ENCODE peak calls at places on chromosomes 13 and 19, in ten cellular contexts. W is neuronal stem cell, X is HL-60, B is retinal pigment epithelial cell, P is heart left ventricle, Z is fibroblast of pulmonary artery, C is PC-9, D is cardiac muscle cell, Y is gastrocnemius medialis, U is esophagus squamous epithelium. N is an unnamed sample.

GRCh38 chr19:45304141-45304926 is 18.3 kb downstream of the CKM start:
- DNase-seq in X (no peak), Y (no peak), C (no peak), D (no peak), Z (no peak), U (no peak), W (no peak), P (no peak), B (no peak), N (no peak)

GRCh38 chr13:112871742-112872141 is 97.3 kb upstream of the MCF2L start:
- DNase-seq in X (no peak), D (no peak), Z (no peak), U (no peak), Y (no peak), B (no peak), W (no peak), P (no peak), C (no peak), N (no peak)

GRCh38 chr19:5627395-5627904 is 4.6 kb downstream of the SAFB start:
- DNase-seq in X (peak; percentile 97), B (peak; percentile 23), P (peak; percentile 53), W (no peak), Y (peak; percentile 55), Z (no peak), U (no peak), C (no peak), D (no peak), N (no peak)

GRCh38 chr13:103297083-103297482 is 230.9 kb upstream of the SLC10A2 start:
- DNase-seq in W (no peak), D (no peak), C (no peak), X (no peak), Y (no peak), U (no peak), P (no peak), Z (no peak), B (no peak), N (no peak)

GRCh38 chr13:28831117-28831516 is 11.0 kb downstream of the MTUS2 start:
- DNase-seq in P (no peak), B (no peak), W (no peak), Z (no peak), U (no peak), D (no peak), C (no peak), X (no peak), Y (no peak), N (no peak)

GRCh38 chr13:32897296-32897695 is 118.9 kb upstream of the KL start:
- DNase-seq in Y (no peak), C (no peak), Z (no peak), W (no peak), P (no peak), D (no peak), B (no peak), X (no peak), U (no peak), N (no peak)

GRCh38 chr13:25232937-25233515 is 54.3 kb downstream of the MTMR6 start:
- DNase-seq in U (no peak), B (peak; percentile 12), W (no peak), Y (no peak), Z (peak; percentile 57), P (no peak), C (no peak), X (no peak), D (peak; percentile 53), N (peak; percentile 2)

GRCh38 chr13:98495627-98496238 is 81.2 kb downstream of the STK24 start:
- DNase-seq in C (no peak), Y (no peak), D (no peak), U (no peak), W (no peak), P (no peak), X (no peak), B (no peak), Z (no peak), N (no peak)

DNA sequence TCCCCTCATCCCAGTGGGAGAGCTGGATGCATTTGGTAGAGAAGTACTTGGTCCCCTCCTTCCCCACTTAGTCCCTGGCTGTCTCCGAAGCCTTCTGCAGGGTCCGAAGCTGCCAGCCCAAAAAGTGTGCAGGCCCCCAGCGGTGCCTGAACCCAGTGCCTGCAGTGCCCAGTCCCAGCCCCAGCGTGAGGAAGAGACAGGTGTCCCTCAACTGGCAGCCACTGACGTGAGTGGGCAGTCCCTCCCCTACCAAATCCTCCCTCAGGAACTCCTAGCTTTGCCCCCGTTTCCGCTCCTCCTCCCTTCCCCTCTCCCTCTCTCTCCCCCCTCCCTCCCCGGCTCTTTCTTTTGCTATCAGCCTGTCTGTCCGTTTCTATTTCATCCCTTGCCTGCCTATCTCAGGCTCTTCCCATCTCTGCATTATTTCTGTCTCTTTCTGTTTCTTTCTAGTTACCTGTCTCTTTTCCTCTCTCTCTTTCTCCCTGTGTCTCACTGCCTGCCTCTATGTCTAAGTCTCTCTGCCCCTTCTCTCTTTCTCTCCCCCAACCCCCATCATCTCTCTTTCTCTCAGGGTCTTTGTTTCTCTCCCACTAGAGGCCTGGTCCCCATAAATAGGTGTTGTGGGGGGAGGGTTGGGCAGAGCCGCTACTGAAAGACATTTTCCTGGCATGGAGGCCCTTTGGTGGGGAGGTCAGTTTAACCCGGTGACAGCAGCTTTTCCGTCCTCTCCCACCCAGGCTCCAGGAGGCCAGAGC is 1.7 kb upstream of the LTBP4 start:
- DNase-seq in Y (no peak), W (no peak), B (no peak), Z (no peak), U (no peak), D (no peak), X (no peak), C (no peak), P (no peak), N (no peak)
- H3K4me3 ChIP-seq in Y (peak overlapping the region; percentile 15), W (no peak overlapping the region), B (no peak overlapping the region), Z (peak overlapping the region; percentile 21), U (peak overlapping the region; percentile 17), D (no peak overlapping the region), X (no peak overlapping the region), C (no peak overlapping the region), P (peak overlapping the region; percentile 62), N (no peak overlapping the region)

GRCh38 chr19:56476671-56477428 is at the start of gene ZNF667:
- DNase-seq in C (no peak), W (peak; percentile 14), P (peak; percentile 19), Y (no peak), X (peak; percentile 74), U (no peak), B (peak; percentile 66), Z (peak; percentile 41), D (peak; percentile 31), N (no peak)

GRCh38 chr19:56476093-56476492 is 1.1 kb downstream of the ZNF667 start:
- DNase-seq in Y (no peak), W (no peak), B (no peak), P (no peak), Z (no peak), D (no peak), U (no peak), X (no peak), C (no peak), N (no peak)

DNA sequence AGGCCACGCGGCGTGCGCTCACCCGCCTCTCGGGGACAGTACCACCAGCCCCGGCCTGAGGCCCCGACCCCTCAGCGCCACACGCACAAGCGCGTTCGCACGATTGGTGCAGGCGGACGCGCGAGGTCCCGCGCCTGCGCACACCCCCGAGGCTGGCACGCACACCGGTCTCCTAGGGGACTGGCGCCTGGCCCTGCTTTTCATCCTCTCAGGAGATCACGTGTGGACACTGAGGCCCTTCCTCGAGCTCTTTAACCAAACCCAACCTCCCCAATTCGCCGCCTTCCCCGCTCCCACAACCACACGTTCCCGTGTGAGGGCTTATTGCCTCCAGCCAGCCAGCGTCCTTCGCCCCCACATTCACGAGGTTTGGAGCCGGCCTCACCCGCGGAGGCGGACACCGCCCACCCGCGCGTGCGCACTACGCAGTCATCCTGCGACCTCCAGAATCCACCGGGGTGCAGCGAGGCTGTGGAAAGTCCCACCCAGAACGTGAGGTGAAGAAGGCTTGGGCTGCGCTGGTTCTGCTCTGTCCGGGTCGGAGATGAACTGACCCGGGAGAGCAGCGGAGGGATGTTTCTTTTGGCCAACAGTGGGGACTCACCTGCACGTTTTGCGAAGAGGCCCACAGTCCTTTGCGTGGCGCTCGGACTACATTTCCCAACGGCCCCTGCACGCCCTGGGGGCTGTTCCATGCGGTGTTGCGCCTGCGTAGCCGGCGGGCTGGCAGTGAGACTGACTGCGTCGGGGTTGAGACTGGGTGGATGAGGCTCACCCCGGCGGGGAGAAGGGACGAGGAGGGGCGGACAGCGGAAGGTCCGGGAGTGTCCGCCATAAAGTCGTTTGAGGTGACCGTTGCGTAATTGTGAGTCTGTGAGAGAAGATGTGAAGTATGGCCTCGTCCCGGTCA is 539 bp upstream of the ZNF667 start:
- DNase-seq in X (peak; percentile 96), D (peak; percentile 95), Z (peak; percentile 94), Y (peak; percentile 71), B (peak; percentile 70), W (peak; percentile 90), U (no peak), C (no peak), P (peak; percentile 93), N (peak; percentile 48)
- H3K4me3 ChIP-seq in X (peak overlapping the region; percentile 83), D (peak overlapping the region; percentile 69), Z (peak overlapping the region; percentile 90), Y (peak overlapping the region; percentile 46), B (peak overlapping the region; percentile 84), W (peak overlapping the region; percentile 100), U (peak overlapping the region; percentile 62), C (no peak overlapping the region), P (peak overlapping the region; percentile 95), N (peak overlapping the region; percentile 83)

DNA sequence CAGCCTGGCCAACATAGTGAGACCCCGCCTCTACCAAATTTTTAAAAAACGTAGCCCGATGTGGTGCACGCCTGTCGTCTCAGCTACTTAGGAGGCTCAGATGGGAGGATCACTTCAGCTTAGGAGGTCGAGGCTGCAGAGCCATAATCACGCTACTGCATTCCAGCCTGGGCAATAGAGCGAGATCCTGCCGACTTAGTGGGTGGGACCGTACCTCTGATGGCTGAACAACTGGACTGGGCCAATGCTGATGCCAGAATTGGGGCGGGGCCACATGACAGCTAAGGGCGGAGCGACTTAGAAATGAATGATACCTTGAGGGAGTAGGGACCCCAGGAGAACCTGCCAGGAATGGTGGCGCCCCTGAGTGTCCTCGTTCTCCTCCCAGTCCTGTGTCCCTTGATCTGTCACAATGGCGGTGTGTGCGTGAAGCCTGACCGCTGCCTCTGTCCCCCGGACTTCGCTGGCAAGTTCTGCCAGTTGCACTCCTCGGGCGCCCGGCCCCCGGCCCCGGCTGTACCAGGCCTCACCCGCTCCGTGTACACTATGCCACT is 3.6 kb downstream of the LTBP4 start:
- DNase-seq in W (no peak), Z (no peak), U (no peak), D (no peak), P (no peak), X (no peak), B (no peak), Y (no peak), C (no peak), N (no peak)
- H3K4me3 ChIP-seq in W (peak overlapping the region; percentile 59), Z (peak overlapping the region; percentile 32), U (peak overlapping the region; percentile 52), D (peak overlapping the region; percentile 25), P (peak overlapping the region; percentile 49), X (peak overlapping the region; percentile 42), B (peak overlapping the region; percentile 47), Y (peak overlapping the region; percentile 80), C (peak overlapping the region; percentile 63), N (peak overlapping the region; percentile 50)

DNA sequence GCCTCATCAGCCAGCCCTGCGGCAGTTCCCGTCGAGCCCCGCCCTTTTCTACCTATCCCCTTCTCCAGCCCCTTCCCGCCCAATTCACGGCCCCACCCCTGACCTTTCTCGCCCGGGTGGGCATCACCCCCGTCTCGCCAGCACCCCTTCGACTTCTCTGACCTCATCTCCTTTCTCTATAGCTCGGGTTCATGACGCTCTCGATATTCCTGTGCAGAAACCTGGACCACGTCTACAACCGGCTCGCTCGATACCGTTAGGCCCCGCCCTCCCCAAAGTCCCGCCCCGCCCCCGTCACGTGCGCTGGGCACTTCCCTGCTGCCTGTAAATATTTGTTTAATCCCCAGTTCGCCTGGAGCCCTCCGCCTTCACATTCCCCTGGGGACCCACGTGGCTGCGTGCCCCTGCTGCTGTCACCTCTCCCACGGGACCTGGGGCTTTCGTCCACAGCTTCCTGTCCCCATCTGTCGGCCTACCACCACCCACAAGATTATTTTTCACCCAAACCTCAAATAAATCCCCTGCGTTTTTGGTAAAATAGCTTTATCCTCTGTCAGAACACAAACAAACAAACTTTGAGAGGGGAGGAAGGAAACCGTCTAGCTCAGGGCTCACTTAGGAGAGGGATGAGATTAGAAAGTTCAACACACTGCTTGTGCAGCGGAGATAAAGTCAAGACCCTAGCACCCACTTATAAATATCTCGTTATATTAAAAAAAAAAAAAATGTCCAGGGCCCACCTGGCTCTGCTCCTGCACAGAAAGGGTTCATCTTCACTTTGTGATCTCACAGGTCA is 5.1 kb downstream of the CD37 start:
- DNase-seq in Z (no peak), B (peak; percentile 31), C (no peak), U (no peak), X (no peak), D (peak; percentile 54), W (no peak), Y (peak; percentile 44), P (peak; percentile 78), N (no peak)
- H3K4me3 ChIP-seq in Z (no peak overlapping the region), B (peak overlapping the region; percentile 24), C (no peak overlapping the region), U (peak overlapping the region; percentile 43), X (no peak overlapping the region), D (no peak overlapping the region), W (no peak overlapping the region), Y (peak overlapping the region; percentile 53), P (peak overlapping the region; percentile 50), N (no peak overlapping the region)